ENCODE peak calls at places on chromosomes 13 and 19, in nine cellular contexts. One of them, this sample, is unnamed.

GRCh38 chr13:97333983-97334382 is 100.0 kb upstream of the RAP2A start:
- DNase-seq in fibroblast of mammary gland: peak; percentile 46
- DNase-seq in fibroblast of pulmonary artery: no peak
- DNase-seq in adrenal gland: no peak
- DNase-seq in dorsolateral prefrontal cortex: no peak
- DNase-seq in body of pancreas: no peak
- DNase-seq in GM12865: no peak
- DNase-seq in breast epithelium: no peak
- DNase-seq in AG09309: no peak
- DNase-seq in this sample: no peak

GRCh38 chr19:49473868-49474544 is at the start of gene FLT3LG:
- DNase-seq in AG09309: peak; percentile 34
- DNase-seq in GM12865: peak; percentile 93
- DNase-seq in body of pancreas: peak; percentile 76
- DNase-seq in fibroblast of pulmonary artery: peak; percentile 68
- DNase-seq in breast epithelium: peak; percentile 74
- DNase-seq in adrenal gland: peak; percentile 70
- DNase-seq in dorsolateral prefrontal cortex: peak; percentile 77
- DNase-seq in fibroblast of mammary gland: peak; percentile 75
- DNase-seq in this sample: peak; percentile 95

GRCh38 chr19:55654323-55654832 is 457 bp upstream of the U2AF2 start:
- DNase-seq in AG09309: peak; percentile 97
- DNase-seq in breast epithelium: peak; percentile 99
- DNase-seq in fibroblast of mammary gland: peak; percentile 99
- DNase-seq in dorsolateral prefrontal cortex: peak; percentile 96
- DNase-seq in fibroblast of pulmonary artery: peak; percentile 100
- DNase-seq in body of pancreas: peak; percentile 99
- DNase-seq in GM12865: peak; percentile 100
- DNase-seq in adrenal gland: peak; percentile 100
- DNase-seq in this sample: peak; percentile 94

GRCh38 chr13:40534456-40534855 is 132.0 kb downstream of the FOXO1 start:
- DNase-seq in dorsolateral prefrontal cortex: no peak
- DNase-seq in fibroblast of mammary gland: no peak
- DNase-seq in adrenal gland: no peak
- DNase-seq in breast epithelium: no peak
- DNase-seq in fibroblast of pulmonary artery: peak; percentile 26
- DNase-seq in AG09309: no peak
- DNase-seq in GM12865: no peak
- DNase-seq in body of pancreas: peak; percentile 81
- DNase-seq in this sample: no peak

GRCh38 chr19:13794388-13794751 is 873 bp upstream of the ZSWIM4 start:
- DNase-seq in fibroblast of mammary gland: peak; percentile 97
- DNase-seq in body of pancreas: peak; percentile 91
- DNase-seq in AG09309: peak; percentile 83
- DNase-seq in breast epithelium: peak; percentile 94
- DNase-seq in dorsolateral prefrontal cortex: no peak
- DNase-seq in GM12865: no peak
- DNase-seq in fibroblast of pulmonary artery: peak; percentile 93
- DNase-seq in adrenal gland: peak; percentile 96
- DNase-seq in this sample: no peak

GRCh38 chr13:104487006-104487405 is 1420.8 kb upstream of the SLC10A2 start:
- DNase-seq in GM12865: no peak
- DNase-seq in adrenal gland: no peak
- DNase-seq in fibroblast of mammary gland: no peak
- DNase-seq in body of pancreas: no peak
- DNase-seq in fibroblast of pulmonary artery: peak; percentile 39
- DNase-seq in breast epithelium: no peak
- DNase-seq in AG09309: no peak
- DNase-seq in dorsolateral prefrontal cortex: no peak
- DNase-seq in this sample: no peak

GRCh38 chr13:100175078-100175802 is 86.3 kb downstream of the PCCA start:
- DNase-seq in AG09309: no peak
- DNase-seq in dorsolateral prefrontal cortex: no peak
- DNase-seq in fibroblast of pulmonary artery: no peak
- DNase-seq in fibroblast of mammary gland: no peak
- DNase-seq in breast epithelium: no peak
- DNase-seq in adrenal gland: no peak
- DNase-seq in body of pancreas: no peak
- DNase-seq in GM12865: no peak
- DNase-seq in this sample: no peak

GRCh38 chr13:113059891-113060290 is 45.7 kb upstream of the F7 start:
- DNase-seq in dorsolateral prefrontal cortex: peak; percentile 38
- DNase-seq in fibroblast of pulmonary artery: no peak
- DNase-seq in body of pancreas: no peak
- DNase-seq in breast epithelium: no peak
- DNase-seq in adrenal gland: no peak
- DNase-seq in AG09309: no peak
- DNase-seq in fibroblast of mammary gland: no peak
- DNase-seq in GM12865: no peak
- DNase-seq in this sample: no peak

GRCh38 chr19:49347835-49348234 is 12.6 kb downstream of the CD37 start:
- DNase-seq in dorsolateral prefrontal cortex: no peak
- DNase-seq in GM12865: peak; percentile 61
- DNase-seq in fibroblast of mammary gland: peak; percentile 86
- DNase-seq in AG09309: peak; percentile 47
- DNase-seq in fibroblast of pulmonary artery: peak; percentile 62
- DNase-seq in breast epithelium: no peak
- DNase-seq in adrenal gland: no peak
- DNase-seq in body of pancreas: peak; percentile 49
- DNase-seq in this sample: no peak

GRCh38 chr13:46274094-46274698 is 62.5 kb downstream of the LRRC63 start:
- DNase-seq in dorsolateral prefrontal cortex: no peak
- DNase-seq in adrenal gland: no peak
- DNase-seq in breast epithelium: no peak
- DNase-seq in fibroblast of pulmonary artery: no peak
- DNase-seq in AG09309: no peak
- DNase-seq in fibroblast of mammary gland: no peak
- DNase-seq in GM12865: no peak
- DNase-seq in body of pancreas: no peak
- DNase-seq in this sample: no peak

GRCh38 chr13:75850915-75851314 is 214.8 kb downstream of the LMO7 start:
- DNase-seq in body of pancreas: no peak
- DNase-seq in breast epithelium: no peak
- DNase-seq in fibroblast of pulmonary artery: no peak
- DNase-seq in fibroblast of mammary gland: peak; percentile 25
- DNase-seq in adrenal gland: no peak
- DNase-seq in dorsolateral prefrontal cortex: no peak
- DNase-seq in AG09309: no peak
- DNase-seq in GM12865: no peak
- DNase-seq in this sample: no peak

GRCh38 chr13:46753917-46754316 is 43.0 kb downstream of the ESD start:
- DNase-seq in dorsolateral prefrontal cortex: no peak
- DNase-seq in AG09309: no peak
- DNase-seq in body of pancreas: no peak
- DNase-seq in adrenal gland: no peak
- DNase-seq in GM12865: no peak
- DNase-seq in fibroblast of pulmonary artery: no peak
- DNase-seq in breast epithelium: no peak
- DNase-seq in fibroblast of mammary gland: no peak
- DNase-seq in this sample: no peak

GRCh38 chr13:34722931-34723330 is 219.1 kb upstream of the NBEA start:
- DNase-seq in adrenal gland: no peak
- DNase-seq in fibroblast of mammary gland: no peak
- DNase-seq in breast epithelium: no peak
- DNase-seq in AG09309: no peak
- DNase-seq in GM12865: no peak
- DNase-seq in dorsolateral prefrontal cortex: no peak
- DNase-seq in body of pancreas: no peak
- DNase-seq in fibroblast of pulmonary artery: no peak
- DNase-seq in this sample: no peak

GRCh38 chr13:76764429-76764828 is 121.8 kb downstream of the KCTD12 start:
- DNase-seq in body of pancreas: peak; percentile 10
- DNase-seq in AG09309: no peak
- DNase-seq in fibroblast of pulmonary artery: peak; percentile 90
- DNase-seq in dorsolateral prefrontal cortex: peak; percentile 32
- DNase-seq in breast epithelium: no peak
- DNase-seq in fibroblast of mammary gland: peak; percentile 80
- DNase-seq in GM12865: no peak
- DNase-seq in adrenal gland: peak; percentile 50
- DNase-seq in this sample: no peak

GRCh38 chr19:48635263-48635965 is 1.8 kb downstream of the DBP start:
- DNase-seq in fibroblast of pulmonary artery: peak; percentile 37
- DNase-seq in GM12865: peak; percentile 82
- DNase-seq in body of pancreas: peak; percentile 75
- DNase-seq in breast epithelium: no peak
- DNase-seq in adrenal gland: peak; percentile 89
- DNase-seq in dorsolateral prefrontal cortex: peak; percentile 78
- DNase-seq in AG09309: no peak
- DNase-seq in fibroblast of mammary gland: no peak
- DNase-seq in this sample: peak; percentile 90

GRCh38 chr13:109654341-109655205 is 131.8 kb downstream of the IRS2 start:
- DNase-seq in GM12865: no peak
- DNase-seq in body of pancreas: no peak
- DNase-seq in fibroblast of pulmonary artery: peak; percentile 69
- DNase-seq in breast epithelium: no peak
- DNase-seq in AG09309: no peak
- DNase-seq in adrenal gland: no peak
- DNase-seq in fibroblast of mammary gland: peak; percentile 92
- DNase-seq in dorsolateral prefrontal cortex: no peak
- DNase-seq in this sample: no peak

GRCh38 chr13:72104656-72105180 is 237.7 kb upstream of the DACH1 start:
- DNase-seq in body of pancreas: peak; percentile 10
- DNase-seq in breast epithelium: no peak
- DNase-seq in dorsolateral prefrontal cortex: no peak
- DNase-seq in AG09309: no peak
- DNase-seq in fibroblast of pulmonary artery: peak; percentile 35
- DNase-seq in adrenal gland: no peak
- DNase-seq in fibroblast of mammary gland: no peak
- DNase-seq in GM12865: no peak
- DNase-seq in this sample: no peak

GRCh38 chr13:110138009-110138699 is 168.8 kb downstream of the COL4A1 start:
- DNase-seq in adrenal gland: peak; percentile 84
- DNase-seq in AG09309: no peak
- DNase-seq in dorsolateral prefrontal cortex: peak; percentile 76
- DNase-seq in breast epithelium: peak; percentile 40
- DNase-seq in fibroblast of pulmonary artery: peak; percentile 71
- DNase-seq in fibroblast of mammary gland: peak; percentile 70
- DNase-seq in GM12865: peak; percentile 53
- DNase-seq in body of pancreas: peak; percentile 74
- DNase-seq in this sample: peak; percentile 71

GRCh38 chr19:41156207-41156606 is 36.8 kb upstream of the CYP2S1 start:
- DNase-seq in adrenal gland: no peak
- DNase-seq in body of pancreas: no peak
- DNase-seq in dorsolateral prefrontal cortex: no peak
- DNase-seq in AG09309: no peak
- DNase-seq in breast epithelium: no peak
- DNase-seq in GM12865: no peak
- DNase-seq in fibroblast of pulmonary artery: no peak
- DNase-seq in fibroblast of mammary gland: no peak
- DNase-seq in this sample: no peak
- TF ChIP-seq CTCF in adrenal gland: no peak
- TF ChIP-seq CTCF in body of pancreas: no peak
- TF ChIP-seq CTCF in dorsolateral prefrontal cortex: no peak
- TF ChIP-seq CTCF in AG09309: no peak
- TF ChIP-seq CTCF in breast epithelium: no peak
- TF ChIP-seq CTCF in GM12865: no peak
- TF ChIP-seq CTCF in fibroblast of pulmonary artery: peak; percentile 15
- TF ChIP-seq CTCF in fibroblast of mammary gland: peak; percentile 15
- TF ChIP-seq CTCF in this sample: no peak

GRCh38 chr19:7933411-7933810 is 7.5 kb upstream of the CTXN1 start:
- DNase-seq in fibroblast of mammary gland: no peak
- DNase-seq in body of pancreas: no peak
- DNase-seq in AG09309: no peak
- DNase-seq in dorsolateral prefrontal cortex: no peak
- DNase-seq in breast epithelium: no peak
- DNase-seq in fibroblast of pulmonary artery: no peak
- DNase-seq in adrenal gland: no peak
- DNase-seq in GM12865: no peak
- DNase-seq in this sample: no peak
- TF ChIP-seq CTCF in fibroblast of mammary gland: peak; percentile 25
- TF ChIP-seq CTCF in body of pancreas: no peak
- TF ChIP-seq CTCF in AG09309: peak; percentile 25
- TF ChIP-seq CTCF in dorsolateral prefrontal cortex: peak; percentile 32
- TF ChIP-seq CTCF in breast epithelium: no peak
- TF ChIP-seq CTCF in fibroblast of pulmonary artery: peak; percentile 21
- TF ChIP-seq CTCF in adrenal gland: no peak
- TF ChIP-seq CTCF in GM12865: peak; percentile 15
- TF ChIP-seq CTCF in this sample: no peak

GRCh38 chr13:52450793-52451116 is 321 bp upstream of the VPS36 start:
- DNase-seq in fibroblast of mammary gland: no peak
- DNase-seq in body of pancreas: no peak
- DNase-seq in breast epithelium: no peak
- DNase-seq in adrenal gland: no peak
- DNase-seq in GM12865: no peak
- DNase-seq in fibroblast of pulmonary artery: no peak
- DNase-seq in dorsolateral prefrontal cortex: no peak
- DNase-seq in AG09309: no peak
- DNase-seq in this sample: no peak
- TF ChIP-seq CTCF in fibroblast of mammary gland: no peak
- TF ChIP-seq CTCF in body of pancreas: peak; percentile 2
- TF ChIP-seq CTCF in breast epithelium: peak; percentile 89
- TF ChIP-seq CTCF in adrenal gland: no peak
- TF ChIP-seq CTCF in GM12865: no peak
- TF ChIP-seq CTCF in fibroblast of pulmonary artery: no peak
- TF ChIP-seq CTCF in dorsolateral prefrontal cortex: no peak
- TF ChIP-seq CTCF in AG09309: no peak
- TF ChIP-seq CTCF in this sample: no peak

DNA sequence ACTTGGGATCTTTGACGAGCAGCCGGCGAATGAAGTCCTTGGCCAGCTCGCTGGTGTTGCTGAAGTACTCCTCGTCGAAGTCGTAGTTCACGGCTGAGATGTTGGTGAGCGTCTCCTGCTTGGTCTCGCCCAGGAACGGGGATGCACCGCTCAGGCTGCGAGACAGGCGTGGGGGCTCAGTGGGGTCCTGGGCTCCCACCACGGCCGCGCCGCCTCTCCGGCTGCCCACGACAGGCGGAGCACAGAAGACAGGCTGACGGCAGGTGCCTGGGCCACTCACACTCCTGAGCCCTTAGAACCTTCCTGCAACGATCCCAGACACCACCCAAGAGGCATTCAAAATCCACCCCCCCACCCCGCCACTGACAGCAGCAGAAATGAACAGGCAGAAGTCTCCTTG is 9.9 kb downstream of the DAPK3 start:
- DNase-seq in AG09309: no peak
- DNase-seq in breast epithelium: peak; percentile 20
- DNase-seq in fibroblast of pulmonary artery: no peak
- DNase-seq in body of pancreas: no peak
- DNase-seq in GM12865: no peak
- DNase-seq in fibroblast of mammary gland: no peak
- DNase-seq in adrenal gland: no peak
- DNase-seq in dorsolateral prefrontal cortex: no peak
- DNase-seq in this sample: no peak
- TF ChIP-seq CTCF in AG09309: no peak
- TF ChIP-seq CTCF in breast epithelium: no peak
- TF ChIP-seq CTCF in fibroblast of pulmonary artery: no peak
- TF ChIP-seq CTCF in body of pancreas: no peak
- TF ChIP-seq CTCF in GM12865: no peak
- TF ChIP-seq CTCF in fibroblast of mammary gland: no peak
- TF ChIP-seq CTCF in adrenal gland: no peak
- TF ChIP-seq CTCF in dorsolateral prefrontal cortex: no peak
- TF ChIP-seq CTCF in this sample: no peak